ENCODE peak calls at places on chromosome 13, in six cellular contexts. T is left lung; D is gastrocnemius medialis; S is CD4-positive, alpha-beta T cell; G is mucosa of descending colon; E is AG09319. L is an unnamed sample.

GRCh38 chr13:42707596-42707995 is 73.8 kb upstream of the FAM216B start:
- DNase-seq in T (no peak), D (no peak), S (no peak), G (no peak), E (no peak), L (no peak)

GRCh38 chr13:47672982-47673670 is 327.9 kb downstream of the SUCLA2 start:
- DNase-seq in T (no peak), D (peak), S (no peak), G (no peak), E (peak), L (no peak)

GRCh38 chr13:76980075-76980718 is 11.7 kb upstream of the CLN5 start:
- DNase-seq in T (peak), D (peak), S (peak), G (peak), E (no peak), L (peak)

GRCh38 chr13:48505597-48506091 is 27.2 kb downstream of the RCBTB2 start:
- DNase-seq in T (no peak), D (peak), S (peak), G (peak), E (peak), L (no peak)

GRCh38 chr13:90485441-90485840 is 862.0 kb upstream of the MIR17HG start:
- DNase-seq in T (no peak), D (no peak), S (no peak), G (no peak), E (peak), L (no peak)

GRCh38 chr13:110470272-110471009 is 91.1 kb downstream of the RAB20 start:
- DNase-seq in T (no peak), D (no peak), S (no peak), G (no peak), E (no peak), L (peak)

GRCh38 chr13:57264965-57265364 is 98.0 kb downstream of the PRR20E start:
- DNase-seq in T (no peak), D (no peak), S (no peak), G (no peak), E (no peak), L (no peak)

GRCh38 chr13:114100446-114101320 is 31.7 kb downstream of the RASA3 start:
- DNase-seq in T (peak), D (no peak), S (peak), G (no peak), E (no peak), L (peak)

GRCh38 chr13:112575680-112576079 is 12.3 kb downstream of the TUBGCP3 start:
- DNase-seq in T (no peak), D (no peak), S (no peak), G (no peak), E (peak), L (no peak)

GRCh38 chr13:27001705-27002104 is 169.9 kb downstream of the USP12 start:
- DNase-seq in T (no peak), D (no peak), S (no peak), G (no peak), E (no peak), L (no peak)

GRCh38 chr13:102484329-102484728 is 82.5 kb upstream of the FGF14 start:
- DNase-seq in T (no peak), D (no peak), S (no peak), G (no peak), E (no peak), L (no peak)

GRCh38 chr13:23456437-23456836 is 22.9 kb upstream of the SACS start:
- DNase-seq in T (no peak), D (no peak), S (no peak), G (no peak), E (no peak), L (no peak)

GRCh38 chr13:112842931-112843391 is 126.1 kb upstream of the MCF2L start:
- DNase-seq in T (no peak), D (no peak), S (no peak), G (no peak), E (no peak), L (no peak)

GRCh38 chr13:80921556-80921955 is 580.6 kb upstream of the SPRY2 start:
- DNase-seq in T (no peak), D (no peak), S (no peak), G (no peak), E (no peak), L (no peak)

GRCh38 chr13:24627864-24628418 is 52.3 kb upstream of the ATP12A start:
- DNase-seq in T (no peak), D (no peak), S (no peak), G (no peak), E (no peak), L (peak)

GRCh38 chr13:77876176-77876575 is 42.5 kb downstream of the EDNRB start:
- DNase-seq in T (no peak), D (no peak), S (no peak), G (no peak), E (peak), L (no peak)

GRCh38 chr13:102758842-102759241 is 14.7 kb downstream of the TEX30 start:
- DNase-seq in T (no peak), D (no peak), S (no peak), G (no peak), E (no peak), L (no peak)

GRCh38 chr13:76503756-76504155 is 382.4 kb downstream of the KCTD12 start:
- DNase-seq in T (no peak), D (no peak), S (no peak), G (no peak), E (no peak), L (no peak)

GRCh38 chr13:45838171-45838745 is 13.3 kb downstream of the SIAH3 start:
- DNase-seq in T (no peak), D (no peak), S (no peak), G (no peak), E (no peak), L (no peak)

GRCh38 chr13:111177081-111177711 is 62.1 kb downstream of the ARHGEF7 start:
- DNase-seq in T (no peak), D (peak), S (peak), G (peak), E (no peak), L (no peak)

GRCh38 chr13:101917833-101918755 is 465.6 kb downstream of the ITGBL1 start:
- DNase-seq in T (no peak), D (no peak), S (no peak), G (no peak), E (no peak), L (no peak)

GRCh38 chr13:43085545-43085944 is 62.2 kb downstream of the DNAJC15 start:
- DNase-seq in T (no peak), D (no peak), S (no peak), G (no peak), E (no peak), L (no peak)

GRCh38 chr13:114088863-114089262 is 43.6 kb downstream of the RASA3 start:
- DNase-seq in T (no peak), D (no peak), S (no peak), G (no peak), E (no peak), L (no peak)

GRCh38 chr13:46295531-46296464 is 84.1 kb downstream of the LRRC63 start:
- DNase-seq in T (no peak), D (no peak), S (peak), G (peak), E (peak), L (peak)

GRCh38 chr13:44004881-44005280 is 125.2 kb downstream of the LACC1 start:
- DNase-seq in T (no peak), D (no peak), S (no peak), G (no peak), E (no peak), L (no peak)

GRCh38 chr13:22201395-22201794 is 530.5 kb downstream of the FGF9 start:
- DNase-seq in T (no peak), D (no peak), S (no peak), G (no peak), E (no peak), L (no peak)

GRCh38 chr13:19862511-19863313 is 737 bp downstream of the ZMYM5 start:
- DNase-seq in T (no peak), D (peak), S (peak), G (peak), E (no peak), L (no peak)

GRCh38 chr13:98847780-98848179 is 95.3 kb upstream of the SLC15A1 start:
- DNase-seq in T (no peak), D (no peak), S (no peak), G (no peak), E (no peak), L (no peak)

GRCh38 chr13:53276265-53276664 is 247.7 kb downstream of the OLFM4 start:
- DNase-seq in T (no peak), D (no peak), S (no peak), G (no peak), E (no peak), L (no peak)

GRCh38 chr13:39353988-39354387 is 249.0 kb downstream of the LHFPL6 start:
- DNase-seq in T (no peak), D (no peak), S (no peak), G (no peak), E (no peak), L (no peak)

GRCh38 chr13:71115301-71115700 is 751.7 kb downstream of the DACH1 start:
- DNase-seq in T (no peak), D (no peak), S (no peak), G (no peak), E (no peak), L (no peak)

GRCh38 chr13:106433066-106433465 is 102.4 kb downstream of the EFNB2 start:
- DNase-seq in T (no peak), D (no peak), S (no peak), G (no peak), E (no peak), L (no peak)

GRCh38 chr13:94701313-94702180 is 10.8 kb downstream of the SOX21 start:
- DNase-seq in T (no peak), D (no peak), S (no peak), G (no peak), E (no peak), L (no peak)

GRCh38 chr13:97122381-97122996 is 99.6 kb upstream of the MBNL2 start:
- DNase-seq in T (no peak), D (no peak), S (no peak), G (no peak), E (no peak), L (no peak)

GRCh38 chr13:49679244-49679643 is 12.0 kb downstream of the EBPL start:
- DNase-seq in T (no peak), D (no peak), S (no peak), G (peak), E (no peak), L (no peak)
- TF ChIP-seq CTCF in T (no peak), D (no peak), S (no peak), G (no peak), E (peak), L (no peak)

DNA sequence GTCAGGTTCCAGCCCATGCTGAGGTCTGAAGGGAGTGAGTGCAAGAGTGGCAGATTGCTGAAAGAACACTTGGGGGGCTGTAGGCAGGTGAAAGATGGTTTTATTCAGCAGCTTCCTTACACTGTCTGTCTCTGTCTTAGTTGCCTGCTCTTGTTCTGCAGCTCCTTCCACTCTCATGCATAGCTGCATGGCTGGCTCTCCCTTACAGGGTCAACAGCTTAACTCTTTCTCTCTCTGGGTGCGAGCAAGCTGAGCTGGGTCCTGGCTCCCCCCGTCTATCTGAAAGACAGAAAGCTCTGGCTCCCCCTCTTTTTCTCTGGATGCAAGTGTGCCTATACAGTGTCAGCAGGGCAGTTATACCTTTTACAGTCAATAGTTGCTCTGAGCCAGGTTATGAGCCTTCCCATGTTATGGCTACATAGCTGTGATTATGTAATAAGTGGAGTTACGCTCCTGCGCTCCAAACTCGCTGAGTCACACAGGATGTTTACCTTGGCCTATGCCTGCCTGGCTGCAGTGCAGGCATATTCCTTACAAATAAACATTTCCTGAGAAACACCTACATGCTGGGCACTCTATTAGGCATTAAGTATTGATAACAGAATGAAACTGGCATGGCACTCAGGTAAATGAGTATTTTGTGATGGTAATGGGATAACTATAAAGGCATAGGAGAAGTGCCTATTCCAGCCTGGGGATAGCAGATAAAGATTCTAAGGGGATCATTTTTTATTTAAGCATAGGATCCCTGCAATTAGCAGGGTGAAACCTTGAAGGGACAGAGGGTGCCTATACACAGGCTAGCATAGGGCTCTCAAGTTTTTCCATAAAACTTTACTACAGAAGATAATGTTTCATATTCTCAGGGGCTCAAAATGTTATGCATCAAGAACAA is 826.9 kb upstream of the PCDH9 start:
- DNase-seq in T (no peak), D (no peak), S (no peak), G (peak), E (no peak), L (no peak)
- TF ChIP-seq CTCF in T (no peak), D (no peak), S (no peak), G (no peak), E (no peak), L (no peak)

DNA sequence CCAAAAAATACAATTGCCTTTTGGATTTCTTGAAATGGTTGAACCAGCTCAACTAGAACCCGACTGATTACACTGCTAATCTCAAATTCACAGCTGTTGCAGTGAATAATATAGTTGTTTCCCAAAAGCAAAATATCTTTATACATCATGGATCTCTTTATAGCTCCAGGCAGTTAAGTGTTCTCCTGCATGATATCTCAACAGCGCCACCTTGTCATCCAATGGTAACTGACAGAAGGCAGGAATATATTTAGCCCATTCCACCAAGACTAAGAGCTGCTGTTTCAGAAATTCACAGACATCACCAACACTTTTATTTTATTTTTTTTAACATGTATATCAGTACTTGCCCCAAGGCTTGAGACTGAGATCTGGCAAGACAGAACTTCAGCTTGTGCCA is 1141.0 kb upstream of the PRR20A start:
- DNase-seq in T (no peak), D (no peak), S (no peak), G (no peak), E (no peak), L (no peak)
- TF ChIP-seq CTCF in T (no peak), D (no peak), S (no peak), G (no peak), E (no peak), L (no peak)

DNA sequence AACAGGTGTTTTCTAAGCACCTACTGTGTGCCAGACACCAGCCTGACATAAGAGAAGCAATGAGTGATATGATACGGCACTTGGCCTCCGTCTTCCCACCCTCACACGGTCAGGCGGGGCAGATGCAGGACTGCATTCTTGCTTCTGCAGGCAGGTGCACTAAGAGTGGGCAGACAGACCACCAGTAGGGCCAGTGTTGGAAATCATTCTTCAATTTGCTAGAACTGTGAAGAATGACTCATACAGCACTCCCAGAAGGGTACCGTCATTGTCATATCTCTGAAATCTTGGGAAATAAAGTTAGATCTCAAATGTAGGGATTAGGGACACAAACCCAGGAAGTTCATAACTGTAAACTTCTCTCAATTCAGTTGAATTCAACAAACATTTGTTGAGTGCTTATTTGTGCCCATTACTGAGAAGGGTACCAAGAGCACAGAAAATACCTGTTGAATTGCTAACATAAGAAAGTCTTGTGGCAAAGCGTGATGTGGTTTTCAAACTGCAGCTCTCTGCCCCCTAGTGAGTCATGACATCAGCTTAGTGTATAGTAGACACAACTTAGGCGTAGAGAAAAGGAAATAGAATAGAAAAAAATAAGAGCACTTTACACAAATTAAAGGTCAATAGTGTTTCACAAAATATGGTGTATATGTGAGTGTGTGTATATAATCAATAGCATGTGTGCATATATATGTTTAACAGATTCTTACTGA is 76.1 kb downstream of the TEX26 start:
- DNase-seq in T (no peak), D (no peak), S (no peak), G (no peak), E (no peak), L (no peak)
- TF ChIP-seq CTCF in T (no peak), D (no peak), S (no peak), G (no peak), E (no peak), L (no peak)

GRCh38 chr13:29543230-29544215 is 52.0 kb downstream of the SLC7A1 start:
- DNase-seq in T (no peak), D (no peak), S (peak), G (no peak), E (no peak), L (no peak)
- TF ChIP-seq CTCF in T (no peak), D (no peak), S (no peak), G (no peak), E (no peak), L (no peak)